ENCODE peak calls at places on chromosomes 12 and 14, in five cellular contexts. One of them, this sample, is unnamed.

GRCh38 chr12:63809566-63809965 is 29.9 kb downstream of the RXYLT1 start:
- DNase-seq in K562: no peak
- DNase-seq in HCT116: no peak
- DNase-seq in H1: no peak
- DNase-seq in GM12878: no peak
- DNase-seq in this sample: no peak

GRCh38 chr14:34713681-34714319 is 593 bp downstream of the CFL2 start:
- DNase-seq in K562: peak
- DNase-seq in HCT116: no peak
- DNase-seq in GM12878: no peak
- DNase-seq in H1: no peak
- DNase-seq in this sample: no peak

GRCh38 chr14:66143387-66144112 is 342.6 kb upstream of the CCDC196 start:
- DNase-seq in HCT116: no peak
- DNase-seq in H1: no peak
- DNase-seq in K562: no peak
- DNase-seq in GM12878: no peak
- DNase-seq in this sample: no peak

GRCh38 chr12:111741235-111741812 is 25.4 kb upstream of the ALDH2 start:
- DNase-seq in GM12878: no peak
- DNase-seq in HCT116: no peak
- DNase-seq in K562: peak
- DNase-seq in H1: no peak
- DNase-seq in this sample: no peak

GRCh38 chr14:98189521-98189920 is 1082.5 kb downstream of the BCL11B start:
- DNase-seq in GM12878: no peak
- DNase-seq in HCT116: no peak
- DNase-seq in H1: no peak
- DNase-seq in K562: no peak
- DNase-seq in this sample: no peak

GRCh38 chr14:24565766-24566165 is 10.3 kb downstream of the CTSG start:
- DNase-seq in HCT116: no peak
- DNase-seq in GM12878: no peak
- DNase-seq in K562: no peak
- DNase-seq in H1: no peak
- DNase-seq in this sample: no peak

GRCh38 chr14:103113774-103114173 is 9.5 kb upstream of the TNFAIP2 start:
- DNase-seq in HCT116: no peak
- DNase-seq in H1: no peak
- DNase-seq in K562: no peak
- DNase-seq in GM12878: no peak
- DNase-seq in this sample: no peak

GRCh38 chr14:73759183-73759713 is 45.1 kb upstream of the PNMA1 start:
- DNase-seq in GM12878: no peak
- DNase-seq in H1: no peak
- DNase-seq in K562: peak
- DNase-seq in HCT116: no peak
- DNase-seq in this sample: no peak

GRCh38 chr14:93987376-93987775 is 9.7 kb upstream of the CCDC197 start:
- DNase-seq in K562: no peak
- DNase-seq in H1: no peak
- DNase-seq in HCT116: no peak
- DNase-seq in GM12878: no peak
- DNase-seq in this sample: no peak

GRCh38 chr14:80167793-80168448 is 43.4 kb downstream of the DIO2 start:
- DNase-seq in H1: no peak
- DNase-seq in K562: no peak
- DNase-seq in GM12878: no peak
- DNase-seq in HCT116: no peak
- DNase-seq in this sample: no peak

GRCh38 chr12:76546889-76547288 is 12.7 kb downstream of the OSBPL8 start:
- DNase-seq in H1: no peak
- DNase-seq in GM12878: no peak
- DNase-seq in K562: no peak
- DNase-seq in HCT116: no peak
- DNase-seq in this sample: no peak

GRCh38 chr12:89781161-89781560 is 72.5 kb upstream of the ATP2B1 start:
- DNase-seq in HCT116: no peak
- DNase-seq in H1: no peak
- DNase-seq in GM12878: no peak
- DNase-seq in K562: no peak
- DNase-seq in this sample: no peak

GRCh38 chr14:25680934-25681333 is 631.0 kb upstream of the STXBP6 start:
- DNase-seq in H1: no peak
- DNase-seq in K562: no peak
- DNase-seq in GM12878: no peak
- DNase-seq in HCT116: no peak
- DNase-seq in this sample: no peak

GRCh38 chr14:75482366-75482765 is 39.9 kb upstream of the BATF start:
- DNase-seq in K562: no peak
- DNase-seq in H1: no peak
- DNase-seq in GM12878: no peak
- DNase-seq in HCT116: no peak
- DNase-seq in this sample: no peak

GRCh38 chr12:59977779-59978178 is 381.9 kb downstream of the SLC16A7 start:
- DNase-seq in HCT116: no peak
- DNase-seq in H1: no peak
- DNase-seq in GM12878: no peak
- DNase-seq in K562: no peak
- DNase-seq in this sample: no peak

GRCh38 chr12:50222275-50222783 is 55.2 kb upstream of the CERS5 start:
- DNase-seq in H1: no peak
- DNase-seq in HCT116: peak
- DNase-seq in GM12878: no peak
- DNase-seq in K562: peak
- DNase-seq in this sample: peak

GRCh38 chr14:23916446-23916845 is 37.1 kb upstream of the DHRS4 start:
- DNase-seq in K562: no peak
- DNase-seq in H1: no peak
- DNase-seq in HCT116: no peak
- DNase-seq in GM12878: no peak
- DNase-seq in this sample: no peak

GRCh38 chr14:89340782-89341181 is 76.3 kb downstream of the FOXN3 start:
- DNase-seq in GM12878: no peak
- DNase-seq in HCT116: no peak
- DNase-seq in H1: no peak
- DNase-seq in K562: no peak
- DNase-seq in this sample: no peak

GRCh38 chr12:104768033-104768432 is 190.1 kb downstream of the SLC41A2 start:
- DNase-seq in GM12878: no peak
- DNase-seq in H1: no peak
- DNase-seq in K562: no peak
- DNase-seq in HCT116: no peak
- DNase-seq in this sample: no peak

GRCh38 chr12:46675736-46676135 is 150.1 kb downstream of the SLC38A4 start:
- DNase-seq in H1: no peak
- DNase-seq in K562: peak
- DNase-seq in HCT116: no peak
- DNase-seq in GM12878: no peak
- DNase-seq in this sample: no peak

GRCh38 chr14:93137864-93138263 is 22.1 kb upstream of the ITPK1 start:
- DNase-seq in GM12878: no peak
- DNase-seq in HCT116: no peak
- DNase-seq in H1: no peak
- DNase-seq in K562: peak
- DNase-seq in this sample: no peak

GRCh38 chr14:69346710-69347109 is 51.4 kb downstream of the ERH start:
- DNase-seq in H1: peak
- DNase-seq in HCT116: no peak
- DNase-seq in GM12878: no peak
- DNase-seq in K562: peak
- DNase-seq in this sample: no peak

GRCh38 chr14:36976571-36977023 is 195.8 kb downstream of the SLC25A21 start:
- DNase-seq in HCT116: no peak
- DNase-seq in K562: peak
- DNase-seq in GM12878: no peak
- DNase-seq in H1: no peak
- DNase-seq in this sample: no peak

GRCh38 chr14:101598159-101598558 is 36.9 kb downstream of the DIO3 start:
- DNase-seq in H1: no peak
- DNase-seq in K562: no peak
- DNase-seq in HCT116: no peak
- DNase-seq in GM12878: no peak
- DNase-seq in this sample: no peak

GRCh38 chr14:104887623-104888488 is 22.8 kb downstream of the CEP170B start:
- DNase-seq in GM12878: no peak
- DNase-seq in H1: no peak
- DNase-seq in K562: no peak
- DNase-seq in HCT116: no peak
- DNase-seq in this sample: no peak

GRCh38 chr14:21098134-21098891 is at the start of gene ZNF219:
- DNase-seq in HCT116: no peak
- DNase-seq in H1: peak
- DNase-seq in GM12878: no peak
- DNase-seq in K562: peak
- DNase-seq in this sample: no peak

GRCh38 chr12:21655594-21655993 is 2.0 kb downstream of the LDHB start:
- DNase-seq in K562: no peak
- DNase-seq in HCT116: no peak
- DNase-seq in H1: no peak
- DNase-seq in GM12878: no peak
- DNase-seq in this sample: no peak

GRCh38 chr12:2481346-2481745 is 313.4 kb upstream of the FKBP4 start:
- DNase-seq in H1: no peak
- DNase-seq in K562: no peak
- DNase-seq in GM12878: no peak
- DNase-seq in HCT116: no peak
- DNase-seq in this sample: no peak

GRCh38 chr14:30417121-30417520 is 141.8 kb upstream of the G2E3 start:
- DNase-seq in GM12878: no peak
- DNase-seq in HCT116: no peak
- DNase-seq in H1: no peak
- DNase-seq in K562: no peak
- DNase-seq in this sample: no peak

GRCh38 chr14:54597795-54598443 is 31.0 kb downstream of the SAMD4A start:
- DNase-seq in K562: peak
- DNase-seq in GM12878: no peak
- DNase-seq in HCT116: no peak
- DNase-seq in H1: no peak
- DNase-seq in this sample: no peak

GRCh38 chr14:105137481-105138020 is 31.0 kb downstream of the JAG2 start:
- DNase-seq in H1: no peak
- DNase-seq in HCT116: no peak
- DNase-seq in K562: no peak
- DNase-seq in GM12878: no peak
- DNase-seq in this sample: no peak

GRCh38 chr12:3315201-3315661 is 175.8 kb upstream of the PRMT8 start:
- DNase-seq in HCT116: no peak
- DNase-seq in H1: no peak
- DNase-seq in GM12878: no peak
- DNase-seq in K562: no peak
- DNase-seq in this sample: no peak

GRCh38 chr12:1796515-1797010 is 23.8 kb upstream of the LRTM2 start:
- DNase-seq in GM12878: no peak
- DNase-seq in K562: no peak
- DNase-seq in H1: no peak
- DNase-seq in HCT116: no peak
- DNase-seq in this sample: no peak

GRCh38 chr14:64703393-64704144 is 655 bp upstream of the PLEKHG3 start:
- DNase-seq in H1: no peak
- DNase-seq in GM12878: no peak
- DNase-seq in HCT116: no peak
- DNase-seq in K562: no peak
- DNase-seq in this sample: no peak
- TF ChIP-seq SIN3A in H1: no peak
- TF ChIP-seq SIN3A in GM12878: no peak
- TF ChIP-seq SIN3A in HCT116: no peak
- TF ChIP-seq SIN3A in K562: no peak
- TF ChIP-seq SIN3A in this sample: no peak

GRCh38 chr12:85462888-85463287 is 182.9 kb downstream of the ALX1 start:
- DNase-seq in H1: no peak
- DNase-seq in K562: no peak
- DNase-seq in HCT116: no peak
- DNase-seq in GM12878: no peak
- DNase-seq in this sample: no peak

GRCh38 chr12:85466906-85467305 is 186.9 kb downstream of the ALX1 start:
- DNase-seq in H1: no peak
- DNase-seq in HCT116: no peak
- DNase-seq in GM12878: no peak
- DNase-seq in K562: no peak
- DNase-seq in this sample: no peak

DNA sequence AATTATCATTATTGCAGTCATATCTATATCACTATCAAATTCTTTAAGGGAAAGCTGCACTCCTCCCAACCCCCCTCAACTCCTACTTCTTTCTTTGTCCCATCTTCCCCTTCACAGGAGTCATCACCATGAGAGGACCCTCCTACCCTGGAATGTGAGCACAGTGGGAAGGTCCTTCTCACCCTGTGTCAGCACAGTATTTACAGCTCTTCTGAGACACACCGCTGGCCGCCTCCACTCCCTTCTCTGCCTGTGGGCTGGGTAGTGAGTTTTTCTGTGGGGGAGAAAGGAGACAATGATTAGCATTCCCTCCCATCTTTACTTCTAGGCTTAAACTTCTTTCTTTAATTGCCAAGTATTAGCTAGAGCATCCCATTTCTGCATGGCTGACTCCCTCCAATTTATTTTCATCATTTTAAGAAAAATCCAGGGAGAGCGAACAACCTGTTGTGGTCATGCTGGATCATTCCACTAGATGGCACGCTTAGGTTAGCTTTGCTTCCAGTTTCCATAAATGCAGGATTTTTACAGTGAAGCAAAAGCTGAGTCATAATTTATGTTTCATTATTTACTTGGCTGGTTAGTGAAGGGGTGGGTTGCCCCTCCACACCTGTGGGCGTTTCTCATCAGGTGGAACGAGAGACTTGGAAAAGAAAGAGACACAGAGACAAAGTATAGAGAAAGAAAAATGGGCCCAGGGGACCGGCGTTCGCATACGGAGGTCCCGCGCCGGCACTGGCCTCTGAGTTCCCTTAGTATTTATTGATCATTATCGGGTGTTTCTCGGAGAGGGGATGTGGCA is 188.5 kb downstream of the ALX1 start:
- DNase-seq in GM12878: peak
- DNase-seq in H1: no peak
- DNase-seq in K562: peak
- DNase-seq in HCT116: peak
- DNase-seq in this sample: peak
- TF ChIP-seq SIN3A in GM12878: no peak
- TF ChIP-seq SIN3A in H1: no peak
- TF ChIP-seq SIN3A in K562: no peak
- TF ChIP-seq SIN3A in HCT116: no peak
- TF ChIP-seq SIN3A in this sample: no peak

DNA sequence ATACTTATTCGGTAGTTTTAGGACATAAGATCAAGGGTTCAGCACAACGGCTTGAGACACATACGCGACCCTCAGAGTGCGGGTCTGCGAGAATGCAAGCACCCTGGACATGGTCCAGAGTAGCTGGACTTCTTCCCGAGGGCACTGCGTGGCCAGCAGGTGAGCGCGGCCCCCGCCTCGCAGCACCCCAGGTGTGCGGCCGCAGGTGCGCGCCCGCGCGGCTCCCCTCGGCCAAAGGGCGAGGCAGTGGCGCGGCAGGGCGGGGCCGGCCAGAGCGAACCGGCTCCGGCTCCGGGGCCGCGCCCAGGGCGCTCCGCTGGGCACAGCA is 349 bp upstream of the FGD4 start:
- DNase-seq in K562: no peak
- DNase-seq in H1: no peak
- DNase-seq in HCT116: no peak
- DNase-seq in GM12878: no peak
- DNase-seq in this sample: no peak
- TF ChIP-seq SIN3A in K562: no peak
- TF ChIP-seq SIN3A in H1: no peak
- TF ChIP-seq SIN3A in HCT116: no peak
- TF ChIP-seq SIN3A in GM12878: no peak
- TF ChIP-seq SIN3A in this sample: no peak

GRCh38 chr14:22381751-22382150 is 207.3 kb downstream of the DAD1 start:
- DNase-seq in HCT116: no peak
- DNase-seq in H1: no peak
- DNase-seq in GM12878: no peak
- DNase-seq in K562: no peak
- DNase-seq in this sample: no peak
- TF ChIP-seq SIN3A in HCT116: no peak
- TF ChIP-seq SIN3A in H1: no peak
- TF ChIP-seq SIN3A in GM12878: no peak
- TF ChIP-seq SIN3A in K562: no peak
- TF ChIP-seq SIN3A in this sample: no peak

This sample was measured in Panc1.